ENCODE peak calls at places on chromosomes 4 and X, in seven cellular contexts. J is esophagus squamous epithelium, A is testis, W is NB4, F is tibial nerve, E is GM12892, Q is ovary. H is an unnamed sample.
A peak's percentile ranks its signal among the peaks of the same experiment; 100 is the strongest.

GRCh38 chrX:19291086-19291485 is 52.6 kb upstream of the PDHA1 start:
- DNase-seq in A (no peak), Q (no peak), J (no peak), F (no peak), W (no peak), E (no peak), H (no peak)

GRCh38 chr4:499563-499962 is 553 bp downstream of the PIGG start:
- DNase-seq in E (no peak), A (peak; percentile 21), J (no peak), F (no peak), W (peak; percentile 18), Q (no peak), H (no peak)

GRCh38 chr4:88163286-88163685 is 4.8 kb upstream of the ABCG2 start:
- DNase-seq in E (no peak), J (no peak), A (no peak), W (no peak), Q (no peak), F (no peak), H (no peak)

GRCh38 chrX:68429216-68429615 is 4.1 kb downstream of the OPHN1 start:
- DNase-seq in Q (no peak), E (no peak), F (no peak), J (no peak), A (no peak), W (no peak), H (no peak)

GRCh38 chr4:38226170-38226569 is 266.0 kb downstream of the PTTG2 start:
- DNase-seq in J (no peak), F (no peak), Q (no peak), A (no peak), E (no peak), W (no peak), H (no peak)

GRCh38 chrX:22203186-22203585 is 69.5 kb upstream of the CBLL2 start:
- DNase-seq in J (no peak), W (no peak), Q (no peak), E (no peak), F (no peak), A (no peak), H (no peak)

GRCh38 chr4:186644737-186645261 is 78.9 kb downstream of the FAT1 start:
- DNase-seq in J (no peak), E (no peak), W (peak; percentile 55), A (no peak), F (no peak), Q (no peak), H (no peak)

GRCh38 chr4:104421576-104421975 is 73.1 kb downstream of the CXXC4 start:
- DNase-seq in J (no peak), A (peak; percentile 82), W (no peak), F (no peak), E (no peak), Q (no peak), H (no peak)

GRCh38 chr4:109967798-109968520 is 55.3 kb downstream of the EGF start:
- DNase-seq in Q (no peak), E (no peak), F (no peak), A (no peak), J (no peak), W (peak; percentile 10), H (no peak)

GRCh38 chrX:22105231-22105630 is 73.1 kb downstream of the PHEX start:
- DNase-seq in Q (no peak), E (no peak), A (peak; percentile 15), J (no peak), W (no peak), F (no peak), H (no peak)

DNA sequence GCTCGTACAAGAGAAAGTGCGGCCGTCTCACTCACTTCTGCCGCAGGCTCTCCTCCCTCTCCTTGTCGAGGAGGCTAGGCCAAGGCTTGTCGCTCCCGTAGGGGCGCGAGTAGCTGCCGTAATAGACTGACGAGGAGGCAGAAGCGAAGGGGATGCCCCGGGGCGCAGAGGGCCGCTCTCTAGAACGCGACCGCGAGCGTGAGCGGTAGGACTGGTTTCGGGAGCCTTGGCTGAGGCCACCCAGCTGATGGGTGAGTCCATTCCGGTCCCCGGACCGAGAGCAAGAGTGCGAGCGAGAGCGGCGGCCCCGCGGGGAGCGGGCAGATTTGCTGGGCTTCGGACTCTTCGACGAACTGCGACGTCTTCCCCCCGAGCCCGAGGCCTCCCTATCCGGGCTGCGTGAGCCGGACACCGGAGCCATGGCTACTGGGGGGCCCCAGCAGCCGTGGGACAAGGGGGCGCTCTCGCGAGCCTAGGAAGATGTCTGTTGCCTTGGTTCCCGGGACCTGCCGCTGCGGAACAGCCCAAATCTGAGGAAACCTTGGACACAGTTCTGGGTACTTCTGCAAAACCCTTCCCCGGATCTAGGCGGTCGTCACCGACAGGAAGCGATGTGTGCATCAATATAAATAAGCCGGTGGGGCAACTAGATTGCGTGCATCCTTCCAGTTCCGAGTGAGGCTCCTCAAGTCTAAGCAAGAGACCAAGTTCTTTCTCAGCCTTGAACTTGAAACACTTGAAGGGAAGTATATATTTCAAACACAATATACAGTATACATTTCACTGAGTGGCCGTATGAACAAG is at the start of gene NKAP:
- DNase-seq in J (peak; percentile 8), A (peak; percentile 89), Q (peak; percentile 84), E (peak; percentile 50), F (peak; percentile 77), W (peak; percentile 94), H (peak; percentile 56)
- TF ChIP-seq POLR2A in J (peak; percentile 55), A (no peak), Q (peak; percentile 35), E (peak; percentile 55), F (peak; percentile 52), W (peak; percentile 64), H (peak; percentile 66)

GRCh38 chrX:17860811-17861495 is at the start of gene RAI2:
- DNase-seq in Q (peak; percentile 57), F (peak; percentile 18), A (peak; percentile 50), W (no peak), J (no peak), E (peak; percentile 4), H (no peak)
- TF ChIP-seq POLR2A in Q (peak; percentile 38), F (no peak), A (no peak), W (no peak), J (no peak), E (no peak), H (no peak)

DNA sequence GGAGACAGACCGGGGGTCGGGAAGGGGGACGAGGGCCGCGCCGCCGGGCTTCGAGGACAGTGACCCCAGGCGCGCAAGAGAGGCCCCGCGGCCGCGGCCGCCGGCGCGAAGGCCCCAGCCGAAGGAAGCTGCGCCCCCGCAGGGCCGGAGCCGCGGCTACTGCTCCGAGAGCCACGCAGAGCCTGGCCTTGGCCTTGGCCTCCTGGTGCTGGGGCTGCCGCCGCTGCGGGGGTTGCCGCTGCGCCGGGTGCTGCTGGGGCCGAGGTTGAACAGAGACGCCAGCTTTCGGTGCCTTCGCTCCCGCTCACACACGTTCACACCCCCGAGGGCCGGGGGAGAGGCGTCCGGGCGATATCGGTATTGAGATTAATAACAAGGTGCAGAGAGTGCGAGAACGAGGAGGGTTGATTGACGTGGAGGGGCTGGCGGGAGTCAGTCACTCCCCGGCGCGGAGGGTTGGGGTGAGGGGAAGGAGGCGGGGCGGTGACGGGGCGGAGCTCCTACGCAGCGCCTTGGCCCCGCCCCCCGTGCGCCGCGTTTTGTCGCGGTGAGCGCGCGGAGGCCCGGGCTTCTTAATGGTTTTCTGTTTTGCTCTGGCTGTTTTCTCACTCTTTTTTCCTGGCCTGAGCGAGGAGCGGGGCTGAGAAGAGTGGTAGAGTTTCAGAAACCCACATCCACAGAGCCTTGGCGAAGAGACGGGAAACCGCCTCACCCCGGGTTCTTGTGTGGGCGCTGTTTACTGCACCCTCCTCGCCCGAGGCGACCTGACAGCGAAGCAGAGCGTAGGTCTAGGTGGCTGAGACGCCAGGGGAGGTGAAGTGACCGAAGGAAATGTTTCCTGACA is 890 bp upstream of the CNOT6L start:
- DNase-seq in E (peak; percentile 67), J (peak; percentile 66), A (peak; percentile 96), W (peak; percentile 93), Q (peak; percentile 94), F (peak; percentile 91), H (peak; percentile 51)
- TF ChIP-seq POLR2A in E (peak; percentile 65), J (peak; percentile 95), A (peak; percentile 73), W (peak; percentile 76), Q (peak; percentile 66), F (peak; percentile 93), H (no peak)

GRCh38 chrX:46545111-46546005 is at the start of gene ZNF674:
- DNase-seq in Q (peak; percentile 91), A (peak; percentile 92), W (peak; percentile 92), F (peak; percentile 83), E (peak; percentile 68), J (peak; percentile 32), H (peak; percentile 29)
- TF ChIP-seq POLR2A in Q (peak; percentile 73), A (no peak), W (peak; percentile 83), F (peak; percentile 67), E (peak; percentile 76), J (peak; percentile 68), H (peak; percentile 83)

GRCh38 chrX:318068-318738 is 393 bp downstream of the GTPBP6 start:
- DNase-seq in E (peak; percentile 85), F (peak; percentile 100), Q (peak; percentile 97), A (peak; percentile 99), J (no peak), W (peak; percentile 95), H (peak; percentile 78)

GRCh38 chrX:317424-318067 is 1.1 kb downstream of the GTPBP6 start:
- DNase-seq in W (peak; percentile 15), A (no peak), E (peak; percentile 79), J (no peak), Q (no peak), F (no peak), H (no peak)

GRCh38 chrX:320126-320783 is 1.7 kb upstream of the GTPBP6 start:
- DNase-seq in W (peak; percentile 44), Q (peak; percentile 65), A (no peak), E (no peak), F (no peak), J (no peak), H (no peak)

GRCh38 chrX:319579-320125 is 1.1 kb upstream of the GTPBP6 start:
- DNase-seq in Q (peak; percentile 72), W (no peak), E (no peak), A (no peak), J (no peak), F (no peak), H (no peak)

DNA sequence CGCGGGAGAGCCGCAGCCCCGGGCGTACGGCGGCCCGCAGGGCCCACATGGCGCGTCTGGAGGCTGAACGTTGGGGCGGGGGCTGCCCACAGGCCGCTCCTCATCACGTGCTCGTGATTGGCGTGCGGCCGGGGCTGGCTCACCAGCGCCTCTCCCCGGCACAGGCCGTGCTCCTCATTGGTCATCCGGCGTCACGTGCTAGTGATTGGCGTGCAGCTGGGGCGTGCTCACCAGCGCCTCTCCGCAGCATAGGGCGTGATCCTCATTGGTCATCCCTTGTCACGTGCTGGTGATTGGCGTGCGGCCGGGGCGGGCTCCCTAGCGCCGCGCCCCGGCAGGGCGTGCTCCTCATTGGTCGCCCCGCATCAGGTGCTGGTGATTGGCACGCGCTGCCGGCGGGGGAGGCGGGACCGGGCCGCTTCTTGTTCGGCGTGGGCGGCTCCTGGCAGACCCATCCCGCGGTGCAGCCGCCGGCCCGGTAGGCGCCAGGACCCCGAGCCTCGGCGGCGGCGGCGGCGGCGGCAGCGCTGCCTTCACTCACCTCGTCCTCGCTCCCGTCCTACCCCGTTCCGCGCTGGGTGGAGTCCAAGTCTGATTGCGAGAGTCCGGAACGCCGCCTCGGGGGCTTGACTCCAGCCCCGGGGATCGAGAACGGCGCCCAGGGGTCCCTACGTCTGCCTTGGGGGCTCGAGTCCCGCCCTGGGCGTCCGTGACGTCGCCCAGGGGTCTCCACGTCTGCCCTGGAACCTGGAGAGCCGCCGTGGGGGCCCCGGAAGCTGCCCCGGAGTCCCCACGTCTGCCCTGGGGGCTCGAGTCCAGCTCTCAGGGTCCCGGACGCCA is at the start of gene GTPBP6:
- DNase-seq in A (peak; percentile 100), E (peak; percentile 91), J (no peak), W (peak; percentile 97), Q (peak; percentile 100), F (peak; percentile 99), H (peak; percentile 88)
- TF ChIP-seq POLR2A in A (peak; percentile 6), E (peak; percentile 84), J (peak; percentile 86), W (peak; percentile 52), Q (peak; percentile 54), F (peak; percentile 54), H (peak; percentile 69)

GRCh38 chr4:1720163-1720983 is 750 bp downstream of the TMEM129 start:
- DNase-seq in E (no peak), J (no peak), W (peak; percentile 80), Q (peak; percentile 70), F (no peak), A (peak; percentile 61), H (no peak)
- TF ChIP-seq POLR2A in E (no peak), J (peak; percentile 6), W (peak; percentile 39), Q (no peak), F (no peak), A (no peak), H (peak; percentile 65)